ENCODE peak calls at places on chromosomes 1 and 21, in five cellular contexts. H is colonic mucosa, Y is PC-9, D is pancreas, A is aorta. U is an unnamed sample.

GRCh38 chr1:90550616-90551406 is 166.3 kb downstream of the BARHL2 start:
- DNase-seq in H (no peak), Y (no peak), D (no peak), A (no peak), U (no peak)

GRCh38 chr1:240435996-240436566 is 175.9 kb downstream of the GREM2 start:
- DNase-seq in H (no peak), Y (no peak), D (no peak), A (no peak), U (no peak)

GRCh38 chr21:38322551-38322950 is 65.8 kb downstream of the KCNJ15 start:
- DNase-seq in H (no peak), Y (no peak), D (no peak), A (no peak), U (no peak)

GRCh38 chr1:115765091-115765490 is 3.4 kb downstream of the CASQ2 start:
- DNase-seq in H (no peak), Y (no peak), D (no peak), A (no peak), U (no peak)

GRCh38 chr1:159986531-159986930 is 32.5 kb upstream of the SLAMF9 start:
- DNase-seq in H (no peak), Y (no peak), D (no peak), A (no peak), U (no peak)

GRCh38 chr1:76724816-76725215 is 142.5 kb upstream of the ST6GALNAC5 start:
- DNase-seq in H (no peak), Y (no peak), D (no peak), A (no peak), U (no peak)

GRCh38 chr1:116775116-116775752 is 21.0 kb downstream of the CD2 start:
- DNase-seq in H (no peak), Y (no peak), D (no peak), A (no peak), U (no peak)

GRCh38 chr1:236489710-236490377 is 33.9 kb upstream of the LGALS8 start:
- DNase-seq in H (no peak), Y (no peak), D (no peak), A (no peak), U (no peak)

GRCh38 chr1:31372961-31373896 is at the start of gene FABP3:
- DNase-seq in H (peak; percentile 92), Y (peak; percentile 82), D (peak; percentile 78), A (peak; percentile 93), U (no peak)

GRCh38 chr1:7549277-7549676 is 221.8 kb upstream of the VAMP3 start:
- DNase-seq in H (no peak), Y (peak; percentile 69), D (no peak), A (peak; percentile 47), U (no peak)

GRCh38 chr21:18204931-18205330 is 39.7 kb upstream of the CHODL start:
- DNase-seq in H (no peak), Y (no peak), D (no peak), A (no peak), U (no peak)

GRCh38 chr1:93093332-93094006 is 14.4 kb downstream of the MTF2 start:
- DNase-seq in H (no peak), Y (no peak), D (no peak), A (no peak), U (no peak)

GRCh38 chr1:111968511-111968910 is 21.0 kb downstream of the KCND3 start:
- DNase-seq in H (no peak), Y (no peak), D (no peak), A (no peak), U (no peak)

GRCh38 chr1:78291872-78292271 is 198.9 kb upstream of the PTGFR start:
- DNase-seq in H (no peak), Y (no peak), D (no peak), A (no peak), U (no peak)

GRCh38 chr1:118914379-118915161 is 73.6 kb downstream of the TBX15 start:
- DNase-seq in H (no peak), Y (no peak), D (no peak), A (no peak), U (no peak)

GRCh38 chr21:25338415-25338814 is 268.9 kb downstream of the MRPL39 start:
- DNase-seq in H (no peak), Y (no peak), D (no peak), A (no peak), U (no peak)

GRCh38 chr1:226598455-226598849 is 49.9 kb downstream of the STUM start:
- DNase-seq in H (no peak), Y (no peak), D (no peak), A (peak; percentile 50), U (no peak)

GRCh38 chr1:169113613-169114119 is 7.2 kb downstream of the ATP1B1 start:
- DNase-seq in H (no peak), Y (peak; percentile 71), D (no peak), A (no peak), U (no peak)

GRCh38 chr21:31426235-31426797 is 82.3 kb upstream of the TIAM1 start:
- DNase-seq in H (no peak), Y (no peak), D (no peak), A (no peak), U (no peak)

GRCh38 chr1:176051902-176052518 is 155.1 kb downstream of the COP1 start:
- DNase-seq in H (no peak), Y (no peak), D (no peak), A (no peak), U (no peak)

GRCh38 chr21:42309753-42310213 is 5.4 kb downstream of the TFF3 start:
- DNase-seq in H (peak; percentile 85), Y (peak; percentile 31), D (peak; percentile 85), A (no peak), U (no peak)

GRCh38 chr21:42089093-42089631 is 18.0 kb downstream of the UMODL1 start:
- DNase-seq in H (peak; percentile 61), Y (no peak), D (no peak), A (no peak), U (no peak)

GRCh38 chr21:38311091-38311490 is 54.3 kb downstream of the KCNJ15 start:
- DNase-seq in H (no peak), Y (no peak), D (no peak), A (no peak), U (no peak)

GRCh38 chr21:29208044-29208665 is 77.7 kb downstream of the MAP3K7CL start:
- DNase-seq in H (no peak), Y (no peak), D (no peak), A (no peak), U (no peak)

GRCh38 chr21:28776251-28776650 is 216.4 kb downstream of the LTN1 start:
- DNase-seq in H (no peak), Y (no peak), D (no peak), A (no peak), U (no peak)

GRCh38 chr1:154686507-154686906 is 78.5 kb upstream of the ADAR start:
- DNase-seq in H (no peak), Y (no peak), D (no peak), A (no peak), U (no peak)

DNA sequence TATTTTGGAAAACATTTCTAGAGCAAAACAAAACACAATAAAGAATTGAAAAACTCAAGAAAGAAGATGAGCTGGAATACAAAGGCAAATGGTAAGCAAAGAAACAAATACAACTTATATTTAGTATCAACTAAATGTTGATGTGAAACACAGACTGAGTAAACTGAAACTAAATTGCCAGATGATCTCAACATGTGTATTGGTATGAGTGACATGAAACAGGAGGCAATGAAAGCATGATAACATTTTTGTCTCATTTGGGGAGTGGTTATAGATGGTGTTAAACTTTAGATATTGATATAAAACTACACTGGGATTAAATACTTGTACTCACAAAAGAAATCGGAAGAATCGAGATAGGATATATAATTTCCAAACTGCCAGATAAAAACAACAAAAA is 805.6 kb upstream of the CXADR start:
- DNase-seq in H (no peak), Y (no peak), D (no peak), A (no peak), U (no peak)
- H3K27ac ChIP-seq in H (no peak overlapping the region), Y (no peak overlapping the region), D (no peak overlapping the region), A (no peak overlapping the region), U (no peak overlapping the region)

DNA sequence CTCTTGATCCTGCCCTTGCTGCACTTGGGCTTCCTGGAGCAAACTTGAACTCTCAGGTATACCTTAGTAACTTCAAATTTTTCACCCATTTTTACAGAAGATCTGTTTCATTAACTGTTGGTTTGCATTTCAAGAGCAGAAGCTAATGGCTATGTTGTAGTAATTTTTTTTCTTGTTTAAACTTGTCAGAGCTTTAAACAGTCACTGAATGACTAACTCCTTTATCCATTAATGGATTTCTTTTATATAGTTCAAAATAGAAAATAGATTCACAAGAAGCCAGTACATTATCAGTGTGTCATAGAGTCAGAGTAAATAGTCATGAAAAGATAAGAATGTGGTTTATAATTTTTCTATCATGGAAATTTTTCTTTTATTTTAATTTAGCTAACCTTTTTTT is 13.6 kb downstream of the SRSF11 start:
- DNase-seq in H (no peak), Y (no peak), D (no peak), A (no peak), U (no peak)
- H3K27ac ChIP-seq in H (no peak overlapping the region), Y (no peak overlapping the region), D (no peak overlapping the region), A (no peak overlapping the region), U (no peak overlapping the region)

GRCh38 chr1:207214453-207214852 is 107.0 kb upstream of the CD55 start:
- DNase-seq in H (no peak), Y (no peak), D (no peak), A (no peak), U (no peak)

GRCh38 chr1:207221934-207222351 is 99.5 kb upstream of the CD55 start:
- DNase-seq in H (no peak), Y (no peak), D (no peak), A (no peak), U (no peak)

GRCh38 chr1:207218512-207219352 is 102.7 kb upstream of the CD55 start:
- DNase-seq in H (no peak), Y (peak; percentile 37), D (no peak), A (no peak), U (no peak)

GRCh38 chr1:207219979-207220889 is 101.2 kb upstream of the CD55 start:
- DNase-seq in H (no peak), Y (no peak), D (no peak), A (no peak), U (no peak)

DNA sequence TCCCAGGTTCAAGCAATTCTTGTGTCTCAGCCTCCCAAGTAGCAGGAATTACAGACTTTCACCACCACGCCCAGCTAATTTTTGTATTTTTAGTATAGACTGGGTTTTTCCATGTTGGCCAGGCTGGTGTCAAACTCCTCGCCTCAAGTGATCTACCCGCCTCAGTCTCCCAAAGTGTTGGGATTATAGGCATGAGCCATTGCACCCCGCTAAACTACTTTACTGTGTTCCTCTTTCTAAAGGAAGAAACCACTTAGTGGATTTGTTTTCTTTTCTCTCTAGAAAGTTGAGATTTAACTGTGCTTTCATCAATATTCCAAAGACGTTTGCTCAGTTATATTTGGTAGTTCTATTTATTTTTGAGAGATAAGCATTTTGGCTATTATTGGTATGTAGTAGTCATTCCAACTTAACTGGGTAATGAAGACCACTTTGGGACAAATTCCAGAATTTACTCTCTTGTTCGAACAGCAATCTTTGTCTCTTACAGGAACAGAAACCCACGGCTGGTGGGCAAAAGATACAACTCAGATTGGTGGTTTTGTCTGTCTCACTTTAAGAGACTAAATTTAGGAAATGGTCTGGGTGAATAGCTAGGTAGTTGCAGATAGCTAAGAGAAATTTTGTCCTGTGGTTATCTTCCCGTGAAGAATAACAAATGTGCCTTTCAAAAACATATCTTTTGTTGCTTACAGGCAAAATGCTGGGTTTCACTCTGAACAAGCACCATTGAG is 103.5 kb upstream of the CD55 start:
- DNase-seq in H (no peak), Y (no peak), D (no peak), A (no peak), U (no peak)
- H3K27ac ChIP-seq in H (no peak overlapping the region), Y (no peak overlapping the region), D (no peak overlapping the region), A (no peak overlapping the region), U (no peak overlapping the region)

DNA sequence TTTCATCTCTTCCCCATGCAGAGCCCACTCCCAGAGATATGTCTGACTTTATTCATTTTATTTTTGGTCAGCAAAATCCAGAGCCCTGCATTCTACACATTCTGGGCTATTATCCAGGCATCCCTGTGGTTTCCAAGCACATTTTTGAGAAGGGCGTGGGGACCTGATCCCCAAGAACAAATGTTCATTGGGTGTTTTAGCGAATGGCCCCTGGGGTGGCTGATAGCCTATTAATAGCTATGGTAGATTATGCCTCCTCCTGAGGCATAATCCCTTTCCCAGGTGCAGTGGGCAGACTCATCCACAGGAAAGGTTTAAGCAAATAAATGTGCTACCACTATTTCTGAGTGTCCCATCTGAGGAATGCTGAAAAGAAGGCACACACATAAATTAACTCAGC is 511.8 kb upstream of the USP24 start:
- DNase-seq in H (no peak), Y (peak; percentile 77), D (no peak), A (no peak), U (no peak)
- H3K27ac ChIP-seq in H (no peak overlapping the region), Y (peak overlapping the region; percentile 70), D (no peak overlapping the region), A (no peak overlapping the region), U (no peak overlapping the region)